ENCODE peak calls at places on chromosome 7, in five cellular contexts. H is GM12878, G is HepG2, N is HCT116, I is H1. C is an unnamed sample.

GRCh38 chr7:64314493-64315020 is 796 bp downstream of the ZNF736 start:
- DNase-seq in H (no peak), G (no peak), N (no peak), I (no peak), C (no peak)

GRCh38 chr7:105916603-105917002 is 40.2 kb upstream of the ATXN7L1 start:
- DNase-seq in H (no peak), G (no peak), N (no peak), I (no peak), C (no peak)

GRCh38 chr7:43583424-43584199 is 704 bp downstream of the STK17A start:
- DNase-seq in H (no peak), G (peak; percentile 25), N (no peak), I (peak; percentile 69), C (peak; percentile 53)

GRCh38 chr7:132930881-132931280 is 151.0 kb downstream of the CHCHD3 start:
- DNase-seq in H (no peak), G (peak; percentile 9), N (no peak), I (no peak), C (peak; percentile 20)

GRCh38 chr7:17934094-17934493 is 6.2 kb downstream of the SNX13 start:
- DNase-seq in H (no peak), G (no peak), N (no peak), I (no peak), C (no peak)

GRCh38 chr7:151754142-151754590 is 122.7 kb downstream of the PRKAG2 start:
- DNase-seq in H (no peak), G (peak; percentile 89), N (peak; percentile 93), I (peak; percentile 86), C (peak; percentile 85)

GRCh38 chr7:18902892-18903291 is 214.5 kb downstream of the TWIST1 start:
- DNase-seq in H (no peak), G (no peak), N (no peak), I (no peak), C (no peak)

GRCh38 chr7:94389381-94389780 is 5.3 kb upstream of the COL1A2 start:
- DNase-seq in H (no peak), G (no peak), N (no peak), I (no peak), C (no peak)

GRCh38 chr7:5574770-5575269 is 151.2 kb upstream of the TNRC18 start:
- DNase-seq in H (no peak), G (no peak), N (no peak), I (peak; percentile 64), C (peak; percentile 57)

GRCh38 chr7:35736725-35737124 is 41.8 kb upstream of the HERPUD2 start:
- DNase-seq in H (no peak), G (peak; percentile 85), N (no peak), I (no peak), C (no peak)

GRCh38 chr7:34263168-34263567 is 357.8 kb downstream of the BMPER start:
- DNase-seq in H (no peak), G (no peak), N (no peak), I (no peak), C (no peak)

GRCh38 chr7:83579740-83580139 is 69.2 kb downstream of the SEMA3E start:
- DNase-seq in H (no peak), G (no peak), N (no peak), I (no peak), C (no peak)

GRCh38 chr7:127794551-127794950 is 142.6 kb downstream of the SND1 start:
- DNase-seq in H (no peak), G (no peak), N (no peak), I (no peak), C (no peak)

GRCh38 chr7:68969571-68969970 is 628.7 kb upstream of the AUTS2 start:
- DNase-seq in H (no peak), G (no peak), N (no peak), I (no peak), C (no peak)

GRCh38 chr7:149845257-149845980 is 7.2 kb downstream of the ZNF862 start:
- DNase-seq in H (no peak), G (no peak), N (no peak), I (no peak), C (no peak)
- TF ChIP-seq ATF3 in H (no peak), G (no peak), N (no peak), I (no peak), C (no peak)

GRCh38 chr7:131628634-131629033 is 72.2 kb upstream of the PODXL start:
- DNase-seq in H (no peak), G (no peak), N (no peak), I (no peak), C (no peak)

GRCh38 chr7:131626643-131627042 is 70.2 kb upstream of the PODXL start:
- DNase-seq in H (no peak), G (no peak), N (no peak), I (no peak), C (no peak)

GRCh38 chr7:131627589-131628212 is 71.3 kb upstream of the PODXL start:
- DNase-seq in H (no peak), G (no peak), N (no peak), I (no peak), C (no peak)

GRCh38 chr7:131630427-131630826 is 74.0 kb upstream of the PODXL start:
- DNase-seq in H (no peak), G (no peak), N (no peak), I (no peak), C (no peak)

GRCh38 chr7:131629203-131629871 is 72.9 kb upstream of the PODXL start:
- DNase-seq in H (no peak), G (no peak), N (no peak), I (no peak), C (no peak)
- TF ChIP-seq ATF3 in H (no peak), G (no peak), N (no peak), I (no peak), C (no peak)

GRCh38 chr7:16431646-16432424 is 10.5 kb upstream of the CRPPA start:
- DNase-seq in H (no peak), G (peak; percentile 54), N (peak; percentile 54), I (no peak), C (no peak)
- TF ChIP-seq ATF3 in H (no peak), G (no peak), N (no peak), I (no peak), C (no peak)

GRCh38 chr7:99618726-99619125 is 2.0 kb downstream of the ZSCAN25 start:
- DNase-seq in H (no peak), G (no peak), N (no peak), I (no peak), C (no peak)
- TF ChIP-seq ATF3 in H (no peak), G (no peak), N (no peak), I (no peak), C (no peak)

C was measured in WTC11.